ENCODE peak calls at places on chromosomes 13 and 19, in ten cellular contexts. One of them, this sample, is unnamed.

GRCh38 chr13:65966991-65967451 is 1263.1 kb downstream of the PCDH9 start:
- DNase-seq in sigmoid colon: no peak
- DNase-seq in heart left ventricle: no peak
- DNase-seq in transverse colon: no peak
- DNase-seq in Peyer's patch: no peak
- DNase-seq in adrenal gland: no peak
- DNase-seq in suprapubic skin: no peak
- DNase-seq in NB4: peak
- DNase-seq in thyroid gland: no peak
- DNase-seq in body of pancreas: no peak
- DNase-seq in this sample: peak

GRCh38 chr19:8638078-8638619 is 7.7 kb downstream of the NFILZ start:
- DNase-seq in NB4: peak
- DNase-seq in body of pancreas: peak
- DNase-seq in heart left ventricle: no peak
- DNase-seq in adrenal gland: no peak
- DNase-seq in thyroid gland: no peak
- DNase-seq in Peyer's patch: peak
- DNase-seq in suprapubic skin: no peak
- DNase-seq in sigmoid colon: peak
- DNase-seq in transverse colon: peak
- DNase-seq in this sample: no peak

GRCh38 chr19:18969953-18970659 is 29.1 kb upstream of the HOMER3 start:
- DNase-seq in transverse colon: no peak
- DNase-seq in thyroid gland: peak
- DNase-seq in sigmoid colon: no peak
- DNase-seq in Peyer's patch: no peak
- DNase-seq in adrenal gland: no peak
- DNase-seq in NB4: peak
- DNase-seq in body of pancreas: no peak
- DNase-seq in suprapubic skin: no peak
- DNase-seq in heart left ventricle: no peak
- DNase-seq in this sample: no peak

GRCh38 chr19:12985049-12985776 is 10.1 kb upstream of the NFIX start:
- DNase-seq in heart left ventricle: peak
- DNase-seq in suprapubic skin: peak
- DNase-seq in transverse colon: peak
- DNase-seq in body of pancreas: peak
- DNase-seq in Peyer's patch: peak
- DNase-seq in thyroid gland: peak
- DNase-seq in adrenal gland: peak
- DNase-seq in sigmoid colon: peak
- DNase-seq in NB4: peak
- DNase-seq in this sample: no peak

GRCh38 chr13:90686438-90686837 is 661.0 kb upstream of the MIR17HG start:
- DNase-seq in Peyer's patch: no peak
- DNase-seq in heart left ventricle: no peak
- DNase-seq in sigmoid colon: no peak
- DNase-seq in NB4: no peak
- DNase-seq in body of pancreas: no peak
- DNase-seq in adrenal gland: no peak
- DNase-seq in thyroid gland: no peak
- DNase-seq in transverse colon: no peak
- DNase-seq in suprapubic skin: no peak
- DNase-seq in this sample: no peak

GRCh38 chr13:33800646-33801186 is 17.2 kb upstream of the RFC3 start:
- DNase-seq in transverse colon: no peak
- DNase-seq in NB4: no peak
- DNase-seq in Peyer's patch: no peak
- DNase-seq in body of pancreas: no peak
- DNase-seq in heart left ventricle: no peak
- DNase-seq in suprapubic skin: no peak
- DNase-seq in thyroid gland: no peak
- DNase-seq in sigmoid colon: no peak
- DNase-seq in adrenal gland: no peak
- DNase-seq in this sample: no peak

GRCh38 chr19:38076337-38076736 is 147.7 kb downstream of the DPF1 start:
- DNase-seq in adrenal gland: no peak
- DNase-seq in sigmoid colon: no peak
- DNase-seq in heart left ventricle: no peak
- DNase-seq in Peyer's patch: no peak
- DNase-seq in transverse colon: no peak
- DNase-seq in thyroid gland: peak
- DNase-seq in body of pancreas: no peak
- DNase-seq in suprapubic skin: no peak
- DNase-seq in NB4: no peak
- DNase-seq in this sample: no peak

GRCh38 chr13:59461411-59461810 is 702.3 kb downstream of the DIAPH3 start:
- DNase-seq in heart left ventricle: no peak
- DNase-seq in body of pancreas: no peak
- DNase-seq in sigmoid colon: no peak
- DNase-seq in suprapubic skin: no peak
- DNase-seq in transverse colon: no peak
- DNase-seq in NB4: no peak
- DNase-seq in Peyer's patch: no peak
- DNase-seq in adrenal gland: no peak
- DNase-seq in thyroid gland: no peak
- DNase-seq in this sample: no peak

GRCh38 chr19:1094655-1094977 is 559 bp downstream of the POLR2E start:
- DNase-seq in adrenal gland: no peak
- DNase-seq in transverse colon: no peak
- DNase-seq in heart left ventricle: no peak
- DNase-seq in thyroid gland: no peak
- DNase-seq in NB4: no peak
- DNase-seq in body of pancreas: no peak
- DNase-seq in sigmoid colon: no peak
- DNase-seq in suprapubic skin: no peak
- DNase-seq in Peyer's patch: no peak
- DNase-seq in this sample: no peak

GRCh38 chr19:1093811-1094553 is 1.2 kb downstream of the POLR2E start:
- DNase-seq in Peyer's patch: no peak
- DNase-seq in sigmoid colon: no peak
- DNase-seq in thyroid gland: no peak
- DNase-seq in body of pancreas: no peak
- DNase-seq in transverse colon: no peak
- DNase-seq in NB4: no peak
- DNase-seq in adrenal gland: no peak
- DNase-seq in suprapubic skin: no peak
- DNase-seq in heart left ventricle: no peak
- DNase-seq in this sample: no peak

GRCh38 chr19:1097810-1098176 is 2.6 kb upstream of the POLR2E start:
- DNase-seq in sigmoid colon: no peak
- DNase-seq in heart left ventricle: no peak
- DNase-seq in NB4: no peak
- DNase-seq in transverse colon: no peak
- DNase-seq in suprapubic skin: no peak
- DNase-seq in adrenal gland: no peak
- DNase-seq in body of pancreas: no peak
- DNase-seq in Peyer's patch: no peak
- DNase-seq in thyroid gland: peak
- DNase-seq in this sample: no peak

GRCh38 chr19:1093330-1093729 is 1.8 kb downstream of the POLR2E start:
- DNase-seq in sigmoid colon: no peak
- DNase-seq in suprapubic skin: no peak
- DNase-seq in transverse colon: no peak
- DNase-seq in Peyer's patch: no peak
- DNase-seq in thyroid gland: no peak
- DNase-seq in NB4: no peak
- DNase-seq in body of pancreas: no peak
- DNase-seq in heart left ventricle: no peak
- DNase-seq in adrenal gland: no peak
- DNase-seq in this sample: no peak

GRCh38 chr19:1094978-1095701 is at the start of gene POLR2E:
- DNase-seq in heart left ventricle: peak
- DNase-seq in NB4: peak
- DNase-seq in transverse colon: peak
- DNase-seq in adrenal gland: peak
- DNase-seq in suprapubic skin: peak
- DNase-seq in sigmoid colon: peak
- DNase-seq in thyroid gland: peak
- DNase-seq in Peyer's patch: peak
- DNase-seq in body of pancreas: peak
- DNase-seq in this sample: peak
- TF ChIP-seq POLR2A in heart left ventricle: peak
- TF ChIP-seq POLR2A in NB4: peak
- TF ChIP-seq POLR2A in transverse colon: peak
- TF ChIP-seq POLR2A in adrenal gland: peak
- TF ChIP-seq POLR2A in suprapubic skin: no peak
- TF ChIP-seq POLR2A in sigmoid colon: peak
- TF ChIP-seq POLR2A in thyroid gland: peak
- TF ChIP-seq POLR2A in Peyer's patch: peak
- TF ChIP-seq POLR2A in body of pancreas: peak
- TF ChIP-seq POLR2A in this sample: peak

GRCh38 chr13:23380534-23380933 is 53.0 kb downstream of the SACS start:
- DNase-seq in suprapubic skin: no peak
- DNase-seq in heart left ventricle: no peak
- DNase-seq in transverse colon: no peak
- DNase-seq in NB4: no peak
- DNase-seq in sigmoid colon: no peak
- DNase-seq in thyroid gland: no peak
- DNase-seq in adrenal gland: no peak
- DNase-seq in body of pancreas: no peak
- DNase-seq in Peyer's patch: no peak
- DNase-seq in this sample: no peak

GRCh38 chr13:23378009-23378632 is 55.4 kb downstream of the SACS start:
- DNase-seq in thyroid gland: peak
- DNase-seq in adrenal gland: peak
- DNase-seq in transverse colon: peak
- DNase-seq in heart left ventricle: no peak
- DNase-seq in NB4: peak
- DNase-seq in Peyer's patch: peak
- DNase-seq in suprapubic skin: no peak
- DNase-seq in body of pancreas: no peak
- DNase-seq in sigmoid colon: no peak
- DNase-seq in this sample: peak

GRCh38 chr13:23377603-23378002 is 55.9 kb downstream of the SACS start:
- DNase-seq in body of pancreas: no peak
- DNase-seq in heart left ventricle: no peak
- DNase-seq in NB4: no peak
- DNase-seq in Peyer's patch: no peak
- DNase-seq in suprapubic skin: no peak
- DNase-seq in sigmoid colon: no peak
- DNase-seq in thyroid gland: no peak
- DNase-seq in adrenal gland: no peak
- DNase-seq in transverse colon: no peak
- DNase-seq in this sample: no peak

GRCh38 chr13:23372264-23372905 is 61.1 kb downstream of the SACS start:
- DNase-seq in thyroid gland: no peak
- DNase-seq in heart left ventricle: no peak
- DNase-seq in suprapubic skin: no peak
- DNase-seq in Peyer's patch: no peak
- DNase-seq in adrenal gland: no peak
- DNase-seq in sigmoid colon: no peak
- DNase-seq in transverse colon: no peak
- DNase-seq in NB4: peak
- DNase-seq in body of pancreas: no peak
- DNase-seq in this sample: no peak

DNA sequence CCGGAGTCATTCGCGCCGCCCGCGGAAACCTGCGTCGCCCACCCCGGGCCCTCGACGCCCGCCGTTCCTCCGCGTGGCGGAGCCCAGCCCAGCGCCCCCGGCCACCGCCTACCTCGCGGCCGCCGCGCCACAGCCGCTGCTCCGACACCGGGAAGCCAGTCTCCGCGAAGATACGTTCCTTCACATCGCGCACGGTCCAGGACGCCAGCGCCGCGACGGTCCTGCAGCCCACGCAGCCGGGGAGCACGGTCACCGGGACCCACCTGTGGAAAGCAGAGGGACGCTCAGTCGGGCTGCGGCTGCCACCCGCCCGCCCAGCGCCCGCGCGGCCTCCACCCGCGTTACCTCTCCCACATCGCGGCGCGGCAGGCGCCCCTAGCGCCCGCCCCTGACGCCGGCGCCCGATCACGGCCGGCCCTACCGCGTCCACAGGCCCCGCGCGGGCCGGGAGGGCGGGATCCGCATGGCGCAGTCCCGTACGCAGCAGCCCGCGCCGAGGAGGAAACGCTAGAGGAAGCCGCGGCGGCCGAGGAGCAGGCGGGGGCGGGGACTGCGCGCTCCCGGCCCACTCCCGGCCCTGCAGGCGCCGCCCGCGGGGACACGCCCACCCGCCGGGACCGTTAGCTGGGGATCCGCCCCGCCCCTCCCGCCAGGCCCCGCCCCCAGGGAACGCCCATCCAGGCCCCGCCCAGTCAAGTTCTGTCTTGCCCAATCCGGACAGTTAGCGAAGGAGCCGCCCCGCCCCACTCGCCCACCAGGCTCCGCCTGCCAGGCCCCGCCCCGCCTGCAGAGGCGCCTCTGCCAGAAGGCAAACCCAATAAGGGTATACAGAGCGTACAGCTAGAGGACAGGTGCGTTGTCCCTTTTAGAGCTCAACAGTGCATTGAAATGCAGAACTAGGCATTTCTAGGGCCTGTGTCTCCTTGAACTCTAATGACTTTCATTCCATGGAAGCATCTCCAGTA is 58.2 kb downstream of the SACS start:
- DNase-seq in NB4: peak
- DNase-seq in suprapubic skin: peak
- DNase-seq in body of pancreas: peak
- DNase-seq in transverse colon: peak
- DNase-seq in adrenal gland: peak
- DNase-seq in Peyer's patch: peak
- DNase-seq in heart left ventricle: peak
- DNase-seq in thyroid gland: peak
- DNase-seq in sigmoid colon: peak
- DNase-seq in this sample: peak
- TF ChIP-seq POLR2A in NB4: peak
- TF ChIP-seq POLR2A in suprapubic skin: no peak
- TF ChIP-seq POLR2A in body of pancreas: no peak
- TF ChIP-seq POLR2A in transverse colon: no peak
- TF ChIP-seq POLR2A in adrenal gland: peak
- TF ChIP-seq POLR2A in Peyer's patch: no peak
- TF ChIP-seq POLR2A in heart left ventricle: no peak
- TF ChIP-seq POLR2A in thyroid gland: peak
- TF ChIP-seq POLR2A in sigmoid colon: peak
- TF ChIP-seq POLR2A in this sample: peak

GRCh38 chr19:41255171-41255570 is 9.0 kb upstream of the HNRNPUL1 start:
- DNase-seq in heart left ventricle: no peak
- DNase-seq in NB4: no peak
- DNase-seq in adrenal gland: no peak
- DNase-seq in body of pancreas: no peak
- DNase-seq in thyroid gland: no peak
- DNase-seq in suprapubic skin: no peak
- DNase-seq in Peyer's patch: no peak
- DNase-seq in transverse colon: no peak
- DNase-seq in sigmoid colon: no peak
- DNase-seq in this sample: no peak

GRCh38 chr19:41245779-41246297 is 18.3 kb upstream of the HNRNPUL1 start:
- DNase-seq in NB4: no peak
- DNase-seq in body of pancreas: no peak
- DNase-seq in sigmoid colon: no peak
- DNase-seq in adrenal gland: no peak
- DNase-seq in Peyer's patch: no peak
- DNase-seq in transverse colon: no peak
- DNase-seq in thyroid gland: no peak
- DNase-seq in heart left ventricle: no peak
- DNase-seq in suprapubic skin: no peak
- DNase-seq in this sample: no peak

GRCh38 chr19:41248895-41249294 is 15.3 kb upstream of the HNRNPUL1 start:
- DNase-seq in sigmoid colon: no peak
- DNase-seq in suprapubic skin: no peak
- DNase-seq in adrenal gland: no peak
- DNase-seq in Peyer's patch: no peak
- DNase-seq in heart left ventricle: no peak
- DNase-seq in body of pancreas: no peak
- DNase-seq in transverse colon: no peak
- DNase-seq in thyroid gland: no peak
- DNase-seq in NB4: no peak
- DNase-seq in this sample: no peak

GRCh38 chr19:41253660-41254059 is 10.5 kb upstream of the HNRNPUL1 start:
- DNase-seq in NB4: no peak
- DNase-seq in body of pancreas: no peak
- DNase-seq in transverse colon: no peak
- DNase-seq in sigmoid colon: no peak
- DNase-seq in Peyer's patch: no peak
- DNase-seq in thyroid gland: no peak
- DNase-seq in adrenal gland: no peak
- DNase-seq in heart left ventricle: no peak
- DNase-seq in suprapubic skin: no peak
- DNase-seq in this sample: no peak

GRCh38 chr19:41249707-41250423 is 14.3 kb upstream of the HNRNPUL1 start:
- DNase-seq in transverse colon: no peak
- DNase-seq in Peyer's patch: no peak
- DNase-seq in sigmoid colon: no peak
- DNase-seq in suprapubic skin: no peak
- DNase-seq in NB4: no peak
- DNase-seq in heart left ventricle: no peak
- DNase-seq in thyroid gland: no peak
- DNase-seq in adrenal gland: no peak
- DNase-seq in body of pancreas: no peak
- DNase-seq in this sample: no peak
- TF ChIP-seq POLR2A in transverse colon: no peak
- TF ChIP-seq POLR2A in Peyer's patch: no peak
- TF ChIP-seq POLR2A in sigmoid colon: no peak
- TF ChIP-seq POLR2A in suprapubic skin: no peak
- TF ChIP-seq POLR2A in NB4: no peak
- TF ChIP-seq POLR2A in heart left ventricle: no peak
- TF ChIP-seq POLR2A in thyroid gland: no peak
- TF ChIP-seq POLR2A in adrenal gland: no peak
- TF ChIP-seq POLR2A in body of pancreas: no peak
- TF ChIP-seq POLR2A in this sample: no peak

DNA sequence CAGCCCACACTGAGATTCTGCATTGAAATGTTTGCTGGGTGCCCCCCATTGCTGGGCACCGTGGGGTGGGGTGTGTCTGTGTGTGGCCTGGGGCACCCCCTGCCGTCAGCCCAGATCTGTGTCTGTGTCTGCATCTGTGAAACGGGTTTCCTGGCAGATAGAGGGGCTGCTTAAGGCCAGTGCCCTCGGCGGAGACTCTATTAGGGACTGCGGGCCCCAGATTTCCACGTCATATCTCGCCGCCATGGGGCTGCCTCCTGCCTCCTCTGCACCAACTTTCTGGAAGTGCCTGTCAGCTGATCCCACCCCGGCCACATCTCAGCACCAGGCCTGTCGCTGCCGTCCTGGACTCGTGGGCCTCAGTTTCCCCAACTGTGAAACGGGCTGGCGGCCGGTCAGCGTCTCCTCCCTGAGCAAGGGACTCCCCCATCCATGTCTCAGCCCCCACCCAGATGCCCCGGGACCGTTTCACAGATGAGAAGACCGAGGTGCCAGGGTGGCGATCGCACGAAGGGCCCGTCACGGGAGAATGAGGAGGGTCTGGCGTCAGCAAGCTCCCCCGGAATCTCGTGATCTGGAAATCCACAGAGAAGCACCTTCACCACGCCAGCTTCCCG is 21.4 kb downstream of the ARID3A start:
- DNase-seq in adrenal gland: no peak
- DNase-seq in thyroid gland: no peak
- DNase-seq in heart left ventricle: no peak
- DNase-seq in transverse colon: no peak
- DNase-seq in suprapubic skin: no peak
- DNase-seq in Peyer's patch: peak
- DNase-seq in body of pancreas: no peak
- DNase-seq in sigmoid colon: no peak
- DNase-seq in NB4: no peak
- DNase-seq in this sample: no peak
- TF ChIP-seq POLR2A in adrenal gland: no peak
- TF ChIP-seq POLR2A in thyroid gland: no peak
- TF ChIP-seq POLR2A in heart left ventricle: no peak
- TF ChIP-seq POLR2A in transverse colon: no peak
- TF ChIP-seq POLR2A in suprapubic skin: no peak
- TF ChIP-seq POLR2A in Peyer's patch: no peak
- TF ChIP-seq POLR2A in body of pancreas: no peak
- TF ChIP-seq POLR2A in sigmoid colon: no peak
- TF ChIP-seq POLR2A in NB4: no peak
- TF ChIP-seq POLR2A in this sample: no peak